ENCODE peak calls at places on chromosomes 1 and 21, in six cellular contexts. V is Caco-2, T is transverse colon, J is BE2C, Y is tibial artery, A is coronary artery. F is an unnamed sample.

GRCh38 chr1:169487561-169487960 is 1.8 kb upstream of the SLC19A2 start:
- DNase-seq in V (no peak), T (no peak), J (no peak), Y (no peak), A (no peak), F (no peak)

GRCh38 chr1:159827549-159827948 is 876 bp downstream of the SLAMF8 start:
- DNase-seq in V (no peak), T (no peak), J (no peak), Y (no peak), A (no peak), F (no peak)

GRCh38 chr1:231407537-231408396 is 14.3 kb downstream of the EGLN1 start:
- DNase-seq in V (peak), T (no peak), J (no peak), Y (no peak), A (no peak), F (no peak)

GRCh38 chr1:153532161-153532560 is 3.6 kb downstream of the S100A6 start:
- DNase-seq in V (no peak), T (no peak), J (no peak), Y (no peak), A (no peak), F (no peak)

GRCh38 chr1:21175670-21176581 is 771 bp downstream of the EIF4G3 start:
- DNase-seq in V (peak), T (peak), J (peak), Y (no peak), A (peak), F (peak)

GRCh38 chr1:215842905-215843304 is 275.8 kb downstream of the KCTD3 start:
- DNase-seq in V (no peak), T (no peak), J (no peak), Y (no peak), A (no peak), F (no peak)

GRCh38 chr1:33055210-33055991 is 18.7 kb upstream of the AK2 start:
- DNase-seq in V (peak), T (peak), J (peak), Y (peak), A (no peak), F (peak)

GRCh38 chr21:21436012-21436545 is 437.9 kb downstream of the NCAM2 start:
- DNase-seq in V (no peak), T (no peak), J (no peak), Y (no peak), A (no peak), F (no peak)

GRCh38 chr1:4959216-4959615 is 304.8 kb downstream of the AJAP1 start:
- DNase-seq in V (no peak), T (no peak), J (no peak), Y (no peak), A (no peak), F (no peak)

GRCh38 chr1:42529724-42530161 is 66.7 kb downstream of the CCDC30 start:
- DNase-seq in V (no peak), T (peak), J (no peak), Y (no peak), A (no peak), F (no peak)

GRCh38 chr1:28456078-28456477 is 49.8 kb upstream of the RCC1 start:
- DNase-seq in V (no peak), T (no peak), J (no peak), Y (no peak), A (no peak), F (no peak)

GRCh38 chr1:36707221-36707620 is 224.5 kb upstream of the CSF3R start:
- DNase-seq in V (no peak), T (no peak), J (no peak), Y (no peak), A (no peak), F (no peak)

GRCh38 chr21:41481191-41481590 is 26.8 kb downstream of the TMPRSS2 start:
- DNase-seq in V (no peak), T (no peak), J (no peak), Y (no peak), A (no peak), F (no peak)

GRCh38 chr1:229217716-229218115 is 53.2 kb upstream of the RAB4A start:
- DNase-seq in V (no peak), T (no peak), J (no peak), Y (no peak), A (no peak), F (no peak)
- TF ChIP-seq CTCF in V (peak), T (no peak), J (peak), Y (no peak), A (no peak), F (no peak)

DNA sequence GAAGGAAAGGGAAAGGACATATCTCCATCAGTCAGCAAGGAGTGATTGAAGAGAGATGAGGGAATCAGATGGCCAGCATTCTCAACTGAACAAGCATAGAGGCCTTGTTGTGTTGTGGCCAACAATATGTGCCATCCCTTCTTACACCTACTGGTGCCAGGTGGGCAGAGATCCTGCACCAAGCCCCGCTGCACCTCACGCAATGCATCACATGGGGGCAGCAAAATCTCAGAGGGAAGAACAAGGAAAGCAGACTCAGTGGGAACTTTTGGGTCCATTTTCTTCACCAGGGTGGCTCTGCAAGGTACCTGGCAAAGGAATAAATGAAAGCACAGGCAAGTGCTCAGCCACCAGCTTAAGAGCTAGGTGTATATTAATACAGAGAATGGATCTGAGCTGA is 33.2 kb downstream of the HSD3B2 start:
- DNase-seq in V (peak), T (no peak), J (no peak), Y (no peak), A (no peak), F (no peak)
- TF ChIP-seq CTCF in V (peak), T (no peak), J (no peak), Y (no peak), A (no peak), F (no peak)

GRCh38 chr1:94597701-94598100 is 56.1 kb upstream of the F3 start:
- DNase-seq in V (no peak), T (no peak), J (no peak), Y (no peak), A (no peak), F (no peak)

GRCh38 chr1:94599090-94599813 is 57.7 kb upstream of the F3 start:
- DNase-seq in V (peak), T (no peak), J (no peak), Y (peak), A (no peak), F (no peak)

GRCh38 chr1:94592566-94592920 is 51.0 kb upstream of the F3 start:
- DNase-seq in V (no peak), T (no peak), J (no peak), Y (no peak), A (no peak), F (no peak)

GRCh38 chr1:94593611-94594010 is 52.1 kb upstream of the F3 start:
- DNase-seq in V (no peak), T (no peak), J (no peak), Y (no peak), A (no peak), F (no peak)

GRCh38 chr1:94596260-94596659 is 54.7 kb upstream of the F3 start:
- DNase-seq in V (no peak), T (no peak), J (no peak), Y (no peak), A (no peak), F (no peak)
- TF ChIP-seq CTCF in V (no peak), T (no peak), J (no peak), Y (no peak), A (no peak), F (no peak)

GRCh38 chr1:17516303-17517214 is 22.9 kb upstream of the ARHGEF10L start:
- DNase-seq in V (peak), T (peak), J (no peak), Y (no peak), A (no peak), F (no peak)
- TF ChIP-seq CTCF in V (no peak), T (no peak), J (no peak), Y (no peak), A (no peak), F (no peak)

GRCh38 chr1:82775402-82776000 is 974.8 kb downstream of the ADGRL2 start:
- DNase-seq in V (peak), T (peak), J (peak), Y (no peak), A (no peak), F (no peak)
- TF ChIP-seq CTCF in V (no peak), T (no peak), J (peak), Y (no peak), A (no peak), F (no peak)

GRCh38 chr1:65020774-65021173 is 54.4 kb upstream of the JAK1 start:
- DNase-seq in V (peak), T (no peak), J (no peak), Y (no peak), A (no peak), F (no peak)
- TF ChIP-seq CTCF in V (peak), T (no peak), J (peak), Y (peak), A (no peak), F (no peak)

GRCh38 chr1:175620380-175620779 is 123.0 kb downstream of the TNR start:
- DNase-seq in V (no peak), T (no peak), J (no peak), Y (no peak), A (no peak), F (no peak)

GRCh38 chr1:175618559-175618958 is 124.8 kb downstream of the TNR start:
- DNase-seq in V (no peak), T (no peak), J (no peak), Y (no peak), A (no peak), F (no peak)
- TF ChIP-seq CTCF in V (no peak), T (no peak), J (no peak), Y (no peak), A (no peak), F (no peak)

GRCh38 chr1:185058886-185059285 is 13.5 kb downstream of the RNF2 start:
- DNase-seq in V (no peak), T (no peak), J (no peak), Y (no peak), A (no peak), F (no peak)
- TF ChIP-seq CTCF in V (no peak), T (no peak), J (no peak), Y (no peak), A (no peak), F (no peak)